ENCODE peak calls at places on chromosomes 16 and 17, in seven cellular contexts. A, U, R, K, W, B and J are unnamed samples. For H3K4me1, the result is how much of the 10 kb centered on the place peaks cover.

GRCh38 chr17:45227631-45228120 is 6.0 kb downstream of the FMNL1 start:
- DNase-seq in B (no peak), W (no peak), A (no peak), U (no peak), K (no peak), R (no peak), J (no peak)

GRCh38 chr17:8221663-8222379 is 11.4 kb upstream of the AURKB start:
- DNase-seq in U (peak), A (peak), K (peak), W (peak), R (peak), B (no peak), J (peak)

GRCh38 chr16:86396918-86397317 is 113.4 kb upstream of the FOXF1 start:
- DNase-seq in A (no peak), U (peak), K (no peak), B (peak), W (no peak), R (peak), J (peak)

GRCh38 chr17:48043171-48043570 is 5.0 kb upstream of the NFE2L1 start:
- DNase-seq in R (no peak), B (no peak), A (no peak), U (no peak), W (no peak), K (no peak), J (no peak)

GRCh38 chr16:874366-875181 is 74.0 kb upstream of the GNG13 start:
- DNase-seq in R (no peak), W (no peak), U (no peak), B (no peak), K (no peak), A (no peak), J (no peak)

GRCh38 chr16:9258423-9259051 is 167.1 kb downstream of the HAPSTR1 start:
- DNase-seq in K (peak), U (peak), A (peak), B (peak), W (no peak), R (peak), J (peak)

GRCh38 chr17:45016823-45017222 is 34.6 kb downstream of the DCAKD start:
- DNase-seq in U (no peak), W (no peak), B (no peak), A (peak), R (no peak), K (peak), J (peak)

GRCh38 chr17:6361733-6362132 is 73.2 kb downstream of the AIPL1 start:
- DNase-seq in A (peak), K (no peak), B (peak), R (no peak), W (no peak), U (no peak), J (peak)

GRCh38 chr16:11100239-11100750 is 155.7 kb downstream of the SOCS1 start:
- DNase-seq in K (no peak), R (peak), U (peak), A (peak), B (peak), W (no peak), J (peak)

GRCh38 chr17:57623620-57624019 is 121.5 kb downstream of the CCDC182 start:
- DNase-seq in K (no peak), U (no peak), W (no peak), R (no peak), B (no peak), A (no peak), J (no peak)

GRCh38 chr16:50469121-50469743 is 79.0 kb upstream of the NKD1 start:
- DNase-seq in R (no peak), K (no peak), U (no peak), B (no peak), W (no peak), A (no peak), J (no peak)
- H3K4me1 ChIP-seq in R (under half), K (under half), U (under half), B (under half), W (under half), A (under half), J (under half)

GRCh38 chr17:66272699-66273390 is 29.6 kb upstream of the PRKCA start:
- DNase-seq in R (peak), K (peak), B (no peak), A (no peak), W (peak), U (peak), J (no peak)
- H3K4me1 ChIP-seq in R (under half), K (half or more), B (under half), A (under half), W (under half), U (under half), J (under half)

DNA sequence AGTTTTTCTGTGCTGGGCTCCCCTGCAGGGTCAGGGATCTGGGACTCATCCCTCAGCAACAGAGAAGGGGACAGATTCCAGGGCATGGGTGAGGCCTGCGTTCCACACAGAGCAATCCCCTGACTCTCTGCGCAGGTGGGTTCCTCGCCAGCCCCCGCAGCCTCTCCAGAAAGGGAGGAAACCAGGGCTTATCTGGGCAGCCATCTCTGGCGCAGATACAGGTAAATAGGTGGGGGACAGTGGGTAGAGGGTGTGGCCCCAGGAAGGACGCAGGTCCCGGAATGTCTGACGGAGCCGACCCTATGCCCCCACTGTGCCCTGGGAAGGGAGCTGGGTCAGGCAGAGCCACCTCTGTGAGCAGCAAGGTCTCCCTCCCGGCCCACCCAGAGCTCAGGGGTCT is 23.2 kb downstream of the PIEZO1 start:
- DNase-seq in B (no peak), R (no peak), W (no peak), K (no peak), A (no peak), U (no peak), J (no peak)
- H3K4me1 ChIP-seq in B (half or more), R (under half), W (under half), K (under half), A (under half), U (under half), J (under half)

GRCh38 chr16:12436201-12436657 is 367.5 kb downstream of the CPPED1 start:
- DNase-seq in B (no peak), U (no peak), R (no peak), K (no peak), W (no peak), A (peak), J (peak)

GRCh38 chr16:12435730-12436129 is 368.0 kb downstream of the CPPED1 start:
- DNase-seq in K (no peak), A (peak), R (no peak), U (no peak), B (no peak), W (no peak), J (no peak)

GRCh38 chr16:12439443-12440232 is 364.0 kb downstream of the CPPED1 start:
- DNase-seq in K (no peak), B (no peak), A (no peak), W (no peak), R (no peak), U (no peak), J (no peak)

GRCh38 chr16:12440233-12440530 is 363.5 kb downstream of the CPPED1 start:
- DNase-seq in W (no peak), R (peak), A (no peak), U (peak), K (no peak), B (no peak), J (no peak)

DNA sequence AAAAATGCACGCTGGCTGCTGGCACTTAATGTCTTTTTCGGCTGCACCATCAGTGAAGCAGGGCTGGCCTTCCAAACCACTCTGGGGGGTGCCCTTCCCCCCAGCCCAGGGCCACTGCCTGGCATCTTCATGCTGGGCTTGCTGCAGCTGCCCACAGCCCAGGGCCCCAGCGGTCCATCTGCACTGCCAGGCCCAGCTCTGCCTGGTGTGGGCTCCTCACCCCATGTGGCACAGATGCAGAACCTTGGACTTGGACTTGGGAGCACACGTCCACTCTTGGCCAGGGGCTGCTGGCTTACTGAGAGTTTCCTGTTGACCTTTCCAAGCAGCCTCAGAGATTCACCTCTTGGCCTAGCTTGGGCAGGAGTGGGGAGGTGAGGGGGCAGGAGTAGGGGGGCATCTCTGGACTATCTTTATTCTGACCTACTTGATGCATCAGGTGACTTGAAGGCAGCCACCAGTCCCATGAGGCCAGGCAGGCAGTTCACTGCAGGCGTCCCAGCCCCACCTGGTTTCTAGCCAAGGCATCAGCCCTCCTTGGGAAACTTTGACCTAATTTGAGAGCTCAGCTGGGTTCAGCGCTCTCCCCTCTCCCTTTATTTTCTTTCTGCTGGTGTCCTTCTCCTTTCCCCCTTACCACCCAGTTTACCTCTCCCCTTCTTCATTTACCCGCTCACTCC is 365.8 kb downstream of the CPPED1 start:
- DNase-seq in U (no peak), B (no peak), A (no peak), R (no peak), W (no peak), K (no peak), J (no peak)
- H3K4me1 ChIP-seq in U (under half), B (under half), A (under half), R (under half), W (under half), K (under half), J (under half)

DNA sequence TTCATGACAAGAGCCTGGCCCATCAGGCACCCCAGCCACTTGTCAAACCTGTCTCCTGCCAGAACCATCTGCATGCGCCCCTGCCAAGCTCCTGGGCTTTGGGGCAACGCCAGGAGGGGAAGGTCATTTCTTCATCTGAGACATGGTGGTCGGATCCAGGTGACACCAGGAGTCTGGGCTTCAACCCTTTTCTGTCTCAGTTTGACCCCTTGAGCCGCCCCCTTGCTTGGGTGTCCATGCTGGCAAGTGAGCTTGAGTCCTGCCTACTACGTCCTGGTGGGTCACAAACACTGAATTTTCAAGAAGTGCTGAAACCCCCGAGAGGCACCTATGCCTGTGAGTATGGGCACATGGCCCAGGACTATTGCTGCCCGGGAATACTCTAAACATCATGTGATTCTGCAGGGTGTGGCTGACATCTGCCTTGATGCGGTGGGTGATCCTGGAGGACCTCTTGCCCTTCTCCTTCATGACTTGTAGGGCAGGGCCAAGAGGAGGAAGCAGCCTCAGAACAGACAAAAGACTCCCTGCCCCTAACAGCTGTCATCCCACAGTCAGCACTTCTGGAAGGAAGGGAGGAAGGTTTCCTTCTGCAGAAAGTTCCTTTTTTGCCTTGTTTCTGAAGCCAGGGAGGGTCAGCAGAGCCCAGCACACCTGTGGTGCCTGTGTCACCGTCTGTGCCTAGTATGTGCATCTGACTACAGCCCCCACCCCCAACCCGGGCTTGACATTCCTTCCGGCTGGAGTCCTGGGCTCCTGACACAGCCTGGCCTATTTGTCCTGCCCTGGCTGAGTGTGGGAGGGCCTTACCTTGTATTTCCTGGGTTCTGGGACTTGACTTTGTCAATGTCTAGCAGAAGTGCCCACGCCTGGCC is 43.3 kb downstream of the TNFRSF13B start:
- DNase-seq in R (no peak), K (no peak), U (no peak), A (no peak), W (no peak), B (no peak), J (no peak)
- H3K4me1 ChIP-seq in R (under half), K (under half), U (under half), A (under half), W (under half), B (under half), J (under half)

GRCh38 chr17:78575899-78576298 is 1.3 kb downstream of the DNAH17 start:
- DNase-seq in A (no peak), U (no peak), R (no peak), W (no peak), B (no peak), K (no peak), J (no peak)
- H3K4me1 ChIP-seq in A (under half), U (under half), R (under half), W (under half), B (under half), K (under half), J (under half)

DNA sequence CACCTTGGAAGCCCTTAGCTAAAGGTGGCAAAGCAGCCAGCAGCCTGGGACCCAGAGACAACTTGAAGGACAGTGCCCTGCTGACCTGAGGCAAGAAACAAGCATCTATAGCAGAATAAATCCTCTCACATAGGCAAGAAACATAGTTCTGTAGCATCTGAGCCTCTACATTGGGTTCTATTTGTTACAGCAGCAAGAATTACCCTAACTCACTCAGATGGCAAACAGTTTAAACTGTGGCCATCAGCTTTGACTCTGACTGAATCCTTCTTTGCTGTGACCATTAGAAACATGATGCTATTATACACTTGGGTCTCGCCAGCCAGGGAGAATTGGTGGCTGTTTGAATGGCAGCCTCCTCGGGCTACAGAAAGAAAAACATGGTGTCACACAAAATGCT is 53.1 kb upstream of the CCL1 start:
- DNase-seq in R (no peak), B (no peak), U (no peak), K (no peak), W (no peak), A (no peak), J (no peak)
- H3K4me1 ChIP-seq in R (under half), B (under half), U (under half), K (under half), W (under half), A (under half), J (under half)

GRCh38 chr16:20928774-20929411 is 28.3 kb downstream of the LYRM1 start:
- DNase-seq in R (no peak), W (no peak), A (no peak), B (no peak), U (no peak), K (no peak), J (no peak)

GRCh38 chr16:20920799-20921198 is 20.2 kb downstream of the LYRM1 start:
- DNase-seq in R (no peak), B (no peak), W (no peak), U (no peak), K (no peak), A (no peak), J (no peak)

GRCh38 chr16:20920091-20920490 is 19.5 kb downstream of the LYRM1 start:
- DNase-seq in K (no peak), A (no peak), R (no peak), B (no peak), U (no peak), W (no peak), J (no peak)

GRCh38 chr16:20925780-20926179 is 25.2 kb downstream of the LYRM1 start:
- DNase-seq in U (no peak), A (no peak), W (no peak), K (no peak), R (no peak), B (no peak), J (no peak)

DNA sequence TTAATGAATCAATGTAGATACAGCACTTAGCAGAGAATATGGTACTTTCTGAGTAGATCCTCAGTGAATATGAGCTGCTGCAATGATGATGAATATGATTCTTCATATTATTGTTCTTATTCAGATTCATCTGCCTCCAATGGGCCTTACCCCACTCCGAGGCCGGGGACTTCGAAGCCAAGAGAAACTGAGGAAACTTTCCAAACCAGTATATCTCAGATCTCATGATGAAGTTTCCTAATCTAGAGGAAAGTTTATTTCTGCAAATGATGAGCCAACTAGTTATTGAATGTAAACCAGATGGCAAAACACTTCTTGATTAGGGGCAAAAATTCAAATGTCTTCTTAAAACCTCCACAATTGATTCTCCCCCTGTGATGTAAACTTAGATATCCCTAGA is 23.3 kb downstream of the LYRM1 start:
- DNase-seq in U (no peak), A (no peak), K (no peak), W (no peak), R (no peak), B (no peak), J (no peak)
- H3K4me1 ChIP-seq in U (under half), A (under half), K (under half), W (under half), R (under half), B (under half), J (under half)

DNA sequence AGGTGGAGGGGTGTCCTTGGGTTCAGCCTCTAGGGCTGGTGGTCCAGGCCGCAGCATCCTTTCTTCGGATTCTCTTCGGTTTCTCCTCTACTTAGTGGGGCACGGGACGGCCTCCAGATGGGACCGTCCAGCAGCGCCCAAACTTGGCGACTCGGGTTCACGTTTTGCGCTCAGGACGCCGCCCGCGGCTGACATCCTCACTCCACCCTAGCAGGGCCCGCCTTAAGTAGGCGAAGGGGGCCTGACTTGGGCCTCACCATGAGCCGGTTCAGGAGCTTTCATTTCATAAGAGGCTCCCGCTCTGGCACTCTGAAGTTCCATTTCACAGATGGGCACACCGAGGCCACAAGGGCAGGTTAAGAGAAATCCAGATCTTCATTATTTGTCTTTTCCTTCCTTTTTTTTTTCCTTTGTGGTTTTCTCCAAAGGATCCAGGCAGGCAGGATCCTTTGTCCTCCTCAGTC is 141.2 kb downstream of the SEC14L1 start:
- DNase-seq in B (no peak), K (peak), U (no peak), A (no peak), W (no peak), R (peak), J (peak)
- H3K4me1 ChIP-seq in B (half or more), K (half or more), U (under half), A (under half), W (under half), R (under half), J (under half)

GRCh38 chr16:85308585-85309540 is 196.6 kb upstream of the CIBAR2 start:
- DNase-seq in W (no peak), A (no peak), B (no peak), K (no peak), R (no peak), U (no peak), J (no peak)
- H3K4me1 ChIP-seq in W (under half), A (under half), B (under half), K (under half), R (half or more), U (under half), J (under half)